ENCODE peak calls at places on chromosomes 12 and 14, in four cellular contexts. One of them, this sample, is unnamed.

GRCh38 chr12:28222081-28222700 is 31.9 kb downstream of the CCDC91 start:
- DNase-seq in endodermal cell: no peak
- DNase-seq in IMR-90: no peak
- DNase-seq in body of pancreas: no peak
- DNase-seq in this sample: no peak

GRCh38 chr12:96487214-96487613 is 2.2 kb upstream of the CFAP54 start:
- DNase-seq in endodermal cell: no peak
- DNase-seq in IMR-90: peak; percentile 88
- DNase-seq in body of pancreas: no peak
- DNase-seq in this sample: peak; percentile 97

GRCh38 chr12:51823875-51824565 is 24.5 kb downstream of the FIGNL2 start:
- DNase-seq in endodermal cell: peak; percentile 81
- DNase-seq in IMR-90: peak; percentile 73
- DNase-seq in body of pancreas: peak; percentile 59
- DNase-seq in this sample: peak; percentile 66

GRCh38 chr14:74299061-74299545 is 3.6 kb downstream of the ABCD4 start:
- DNase-seq in endodermal cell: peak; percentile 88
- DNase-seq in IMR-90: peak; percentile 34
- DNase-seq in body of pancreas: no peak
- DNase-seq in this sample: peak; percentile 12

GRCh38 chr14:96105921-96106441 is 66.8 kb downstream of the C14orf132 start:
- DNase-seq in endodermal cell: no peak
- DNase-seq in IMR-90: no peak
- DNase-seq in body of pancreas: peak; percentile 24
- DNase-seq in this sample: peak; percentile 44

GRCh38 chr12:68565391-68565903 is 45.3 kb upstream of the RAP1B start:
- DNase-seq in endodermal cell: no peak
- DNase-seq in IMR-90: peak; percentile 88
- DNase-seq in body of pancreas: no peak
- DNase-seq in this sample: peak; percentile 80

GRCh38 chr12:115000038-115000437 is 316.1 kb upstream of the TBX3 start:
- DNase-seq in endodermal cell: no peak
- DNase-seq in IMR-90: peak; percentile 54
- DNase-seq in body of pancreas: no peak
- DNase-seq in this sample: no peak

GRCh38 chr12:6871052-6871957 is 1.8 kb downstream of the SPSB2 start:
- DNase-seq in endodermal cell: peak; percentile 71
- DNase-seq in IMR-90: no peak
- DNase-seq in body of pancreas: no peak
- DNase-seq in this sample: peak; percentile 76

GRCh38 chr12:100348657-100349454 is 8.0 kb upstream of the SLC17A8 start:
- DNase-seq in endodermal cell: no peak
- DNase-seq in IMR-90: peak; percentile 38
- DNase-seq in body of pancreas: no peak
- DNase-seq in this sample: peak; percentile 43

GRCh38 chr12:76226397-76226796 is 121.8 kb downstream of the BBS10 start:
- DNase-seq in endodermal cell: no peak
- DNase-seq in IMR-90: peak; percentile 84
- DNase-seq in body of pancreas: no peak
- DNase-seq in this sample: peak; percentile 23

GRCh38 chr12:70043490-70044138 is 199.6 kb upstream of the CNOT2 start:
- DNase-seq in endodermal cell: peak; percentile 53
- DNase-seq in IMR-90: no peak
- DNase-seq in body of pancreas: no peak
- DNase-seq in this sample: no peak

GRCh38 chr12:65586796-65587195 is 237.5 kb upstream of the HMGA2 start:
- DNase-seq in endodermal cell: no peak
- DNase-seq in IMR-90: no peak
- DNase-seq in body of pancreas: no peak
- DNase-seq in this sample: peak; percentile 86

GRCh38 chr14:101037021-101037817 is 133.7 kb upstream of the RTL1 start:
- DNase-seq in endodermal cell: no peak
- DNase-seq in IMR-90: no peak
- DNase-seq in body of pancreas: no peak
- DNase-seq in this sample: no peak

GRCh38 chr14:104423224-104423681 is 156.3 kb upstream of the C14orf180 start:
- DNase-seq in endodermal cell: peak; percentile 37
- DNase-seq in IMR-90: no peak
- DNase-seq in body of pancreas: no peak
- DNase-seq in this sample: no peak

GRCh38 chr12:116495260-116495659 is 63.9 kb upstream of the MAP1LC3B2 start:
- DNase-seq in endodermal cell: peak; percentile 82
- DNase-seq in IMR-90: peak; percentile 55
- DNase-seq in body of pancreas: no peak
- DNase-seq in this sample: no peak

GRCh38 chr12:5345534-5345933 is 86.4 kb upstream of the NTF3 start:
- DNase-seq in endodermal cell: no peak
- DNase-seq in IMR-90: no peak
- DNase-seq in body of pancreas: no peak
- DNase-seq in this sample: peak; percentile 60

GRCh38 chr12:77493311-77493710 is 337.4 kb upstream of the NAV3 start:
- DNase-seq in endodermal cell: no peak
- DNase-seq in IMR-90: no peak
- DNase-seq in body of pancreas: no peak
- DNase-seq in this sample: no peak

GRCh38 chr12:110698171-110698902 is 9.4 kb upstream of the HVCN1 start:
- DNase-seq in endodermal cell: peak; percentile 97
- DNase-seq in IMR-90: peak; percentile 59
- DNase-seq in body of pancreas: peak; percentile 74
- DNase-seq in this sample: peak; percentile 75

GRCh38 chr12:131927110-131928079 is 1.7 kb upstream of the PUS1 start:
- DNase-seq in endodermal cell: peak; percentile 75
- DNase-seq in IMR-90: no peak
- DNase-seq in body of pancreas: no peak
- DNase-seq in this sample: no peak

GRCh38 chr12:12736759-12737676 is 19.9 kb downstream of the CDKN1B start:
- DNase-seq in endodermal cell: no peak
- DNase-seq in IMR-90: peak; percentile 85
- DNase-seq in body of pancreas: peak; percentile 31
- DNase-seq in this sample: peak; percentile 49

GRCh38 chr14:23034498-23035302 is at the start of gene PSMB5:
- DNase-seq in endodermal cell: peak; percentile 96
- DNase-seq in IMR-90: peak; percentile 96
- DNase-seq in body of pancreas: peak; percentile 91
- DNase-seq in this sample: peak; percentile 95

GRCh38 chr14:75279739-75280447 is 1.3 kb downstream of the FOS start:
- DNase-seq in endodermal cell: peak; percentile 87
- DNase-seq in IMR-90: peak; percentile 27
- DNase-seq in body of pancreas: no peak
- DNase-seq in this sample: no peak

GRCh38 chr12:117387832-117388231 is 26.4 kb upstream of the NOS1 start:
- DNase-seq in endodermal cell: no peak
- DNase-seq in IMR-90: no peak
- DNase-seq in body of pancreas: no peak
- DNase-seq in this sample: no peak

GRCh38 chr14:69263771-69264170 is 3.8 kb downstream of the GALNT16 start:
- DNase-seq in endodermal cell: no peak
- DNase-seq in IMR-90: no peak
- DNase-seq in body of pancreas: no peak
- DNase-seq in this sample: no peak

GRCh38 chr12:52311282-52311643 is 9.9 kb downstream of the KRT83 start:
- DNase-seq in endodermal cell: peak; percentile 35
- DNase-seq in IMR-90: no peak
- DNase-seq in body of pancreas: no peak
- DNase-seq in this sample: no peak

GRCh38 chr12:49644620-49644994 is 21.2 kb downstream of the PRPF40B start:
- DNase-seq in endodermal cell: peak; percentile 95
- DNase-seq in IMR-90: peak; percentile 75
- DNase-seq in body of pancreas: peak; percentile 72
- DNase-seq in this sample: peak; percentile 55

GRCh38 chr12:112905451-112906089 is 1.2 kb upstream of the OAS1 start:
- DNase-seq in endodermal cell: no peak
- DNase-seq in IMR-90: no peak
- DNase-seq in body of pancreas: no peak
- DNase-seq in this sample: peak; percentile 44

GRCh38 chr12:132593521-132593920 is 16.9 kb downstream of the LRCOL1 start:
- DNase-seq in endodermal cell: no peak
- DNase-seq in IMR-90: no peak
- DNase-seq in body of pancreas: no peak
- DNase-seq in this sample: no peak

GRCh38 chr14:104108570-104109060 is 23.1 kb downstream of the ASPG start:
- DNase-seq in endodermal cell: no peak
- DNase-seq in IMR-90: no peak
- DNase-seq in body of pancreas: no peak
- DNase-seq in this sample: no peak

GRCh38 chr14:22900088-22900799 is 17.2 kb downstream of the REM2 start:
- DNase-seq in endodermal cell: peak; percentile 90
- DNase-seq in IMR-90: peak; percentile 78
- DNase-seq in body of pancreas: no peak
- DNase-seq in this sample: peak; percentile 72

GRCh38 chr12:40138526-40138925 is 32.6 kb upstream of the SLC2A13 start:
- DNase-seq in endodermal cell: no peak
- DNase-seq in IMR-90: no peak
- DNase-seq in body of pancreas: no peak
- DNase-seq in this sample: peak; percentile 55

GRCh38 chr12:108514468-108514972 is 557 bp upstream of the FICD start:
- DNase-seq in endodermal cell: no peak
- DNase-seq in IMR-90: no peak
- DNase-seq in body of pancreas: no peak
- DNase-seq in this sample: no peak

GRCh38 chr12:108514973-108515814 is at the start of gene FICD:
- DNase-seq in endodermal cell: peak; percentile 100
- DNase-seq in IMR-90: peak; percentile 96
- DNase-seq in body of pancreas: peak; percentile 100
- DNase-seq in this sample: peak; percentile 97

GRCh38 chr12:108509806-108510205 is 5.3 kb upstream of the FICD start:
- DNase-seq in endodermal cell: no peak
- DNase-seq in IMR-90: no peak
- DNase-seq in body of pancreas: no peak
- DNase-seq in this sample: no peak

GRCh38 chr12:108510836-108511235 is 4.2 kb upstream of the FICD start:
- DNase-seq in endodermal cell: no peak
- DNase-seq in IMR-90: no peak
- DNase-seq in body of pancreas: no peak
- DNase-seq in this sample: no peak

DNA sequence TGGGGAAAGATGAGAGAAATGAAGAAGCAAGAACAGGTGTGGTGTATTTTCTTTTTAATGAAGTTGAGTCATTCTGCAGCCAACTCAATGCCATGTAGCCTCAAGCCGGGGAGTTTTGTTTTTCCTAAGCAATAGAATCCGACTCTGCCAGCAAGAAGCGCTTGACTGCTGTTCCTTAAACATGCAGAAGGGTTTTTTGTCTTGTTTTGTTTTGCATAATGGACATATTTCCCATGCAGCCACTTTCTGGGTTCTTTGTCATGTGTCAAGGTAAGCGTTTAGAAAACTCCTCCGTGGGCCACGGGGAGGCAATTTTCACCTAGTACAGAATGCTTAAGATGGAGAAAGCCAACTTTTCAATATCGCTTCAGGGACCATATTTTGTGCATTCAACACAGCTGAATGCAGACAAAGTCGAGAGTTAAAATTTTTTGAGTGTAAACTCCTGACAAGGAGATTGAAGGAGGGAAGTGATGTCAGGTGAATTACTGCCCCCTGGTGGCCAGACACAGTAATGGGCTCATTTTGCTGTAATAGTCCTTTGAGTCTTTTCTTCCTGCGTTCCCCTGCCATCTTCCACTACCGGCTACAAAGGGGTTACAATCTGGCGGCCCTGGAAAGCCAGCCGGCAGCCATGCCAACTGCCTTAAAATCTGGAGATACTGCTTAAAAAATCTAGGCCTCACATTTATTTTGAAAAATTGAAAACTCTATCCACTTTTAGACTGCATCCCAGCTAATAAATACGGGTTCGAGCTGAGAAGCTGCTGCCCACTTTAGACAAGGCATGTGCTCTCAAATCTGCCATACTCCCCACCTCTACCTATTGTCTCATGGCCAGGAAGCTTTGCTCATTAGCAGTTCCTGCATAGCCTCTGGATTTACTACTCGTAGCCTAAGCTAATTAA is 3.2 kb upstream of the FICD start:
- DNase-seq in endodermal cell: peak; percentile 95
- DNase-seq in IMR-90: peak; percentile 65
- DNase-seq in body of pancreas: peak; percentile 75
- DNase-seq in this sample: peak; percentile 63
- H3K4me3 ChIP-seq in endodermal cell: no peak overlapping the region
- H3K4me3 ChIP-seq in IMR-90: no peak overlapping the region
- H3K4me3 ChIP-seq in body of pancreas: no peak overlapping the region
- H3K4me3 ChIP-seq in this sample: no peak overlapping the region

GRCh38 chr12:54581412-54581811 is 7.0 kb downstream of the PPP1R1A start:
- DNase-seq in endodermal cell: no peak
- DNase-seq in IMR-90: no peak
- DNase-seq in body of pancreas: no peak
- DNase-seq in this sample: no peak

GRCh38 chr12:54583726-54584125 is 4.7 kb downstream of the PPP1R1A start:
- DNase-seq in endodermal cell: no peak
- DNase-seq in IMR-90: no peak
- DNase-seq in body of pancreas: no peak
- DNase-seq in this sample: no peak

GRCh38 chr12:54579258-54579657 is 9.2 kb downstream of the PPP1R1A start:
- DNase-seq in endodermal cell: no peak
- DNase-seq in IMR-90: no peak
- DNase-seq in body of pancreas: no peak
- DNase-seq in this sample: no peak

GRCh38 chr12:54578778-54579177 is 9.7 kb downstream of the PPP1R1A start:
- DNase-seq in endodermal cell: no peak
- DNase-seq in IMR-90: no peak
- DNase-seq in body of pancreas: no peak
- DNase-seq in this sample: no peak

DNA sequence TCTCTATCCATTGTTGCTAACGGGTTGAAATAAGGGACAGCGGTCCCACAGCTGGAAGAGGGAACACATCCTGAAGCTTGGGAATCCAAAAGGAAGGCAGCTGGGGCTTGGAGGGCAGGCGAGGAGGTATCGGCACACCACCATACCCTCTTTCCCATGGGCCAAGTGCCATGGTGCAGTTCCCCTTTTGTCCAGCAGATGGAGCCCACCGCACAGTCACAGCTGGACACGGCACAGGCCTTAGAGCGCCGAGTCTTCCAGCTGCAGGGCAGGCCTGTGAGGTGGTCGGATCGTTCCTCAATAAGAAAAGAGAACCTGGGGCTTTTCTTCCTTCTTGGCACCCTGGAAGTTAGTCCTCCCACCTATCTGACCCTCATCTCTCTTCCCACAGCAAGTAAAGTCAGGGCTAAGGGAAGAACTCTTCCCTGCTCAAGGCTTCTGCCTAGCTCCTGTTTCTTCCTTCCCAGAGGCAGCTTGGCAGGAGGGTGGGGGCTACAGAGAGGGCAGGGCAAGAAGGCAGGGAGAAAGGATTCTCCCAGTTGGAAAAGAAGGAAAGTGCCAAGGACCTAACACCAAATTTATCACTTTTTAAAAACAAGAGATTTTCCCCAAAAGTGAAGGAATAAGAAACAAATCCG is 8.6 kb downstream of the PPP1R1A start:
- DNase-seq in endodermal cell: peak; percentile 100
- DNase-seq in IMR-90: peak; percentile 57
- DNase-seq in body of pancreas: peak; percentile 87
- DNase-seq in this sample: peak; percentile 55
- TF ChIP-seq CTCF in endodermal cell: peak; percentile 98
- TF ChIP-seq CTCF in IMR-90: peak; percentile 87
- TF ChIP-seq CTCF in body of pancreas: peak; percentile 99
- TF ChIP-seq CTCF in this sample: peak; percentile 100

GRCh38 chr12:88083634-88084033 is 54.4 kb upstream of the C12orf50 start:
- DNase-seq in endodermal cell: no peak
- DNase-seq in IMR-90: no peak
- DNase-seq in body of pancreas: no peak
- DNase-seq in this sample: no peak
- H3K36me3 ChIP-seq in endodermal cell: peaks cover 48% of the 10 kb centered on the region
- H3K36me3 ChIP-seq in IMR-90: peaks cover 10% of the 10 kb centered on the region
- H3K36me3 ChIP-seq in body of pancreas: peaks cover 3% of the 10 kb centered on the region
- H3K36me3 ChIP-seq in this sample: no peaks in the 10 kb centered on the region

GRCh38 chr14:99792551-99793212 is 531 bp upstream of the EML1 start:
- DNase-seq in endodermal cell: peak; percentile 69
- DNase-seq in IMR-90: peak; percentile 20
- DNase-seq in body of pancreas: peak; percentile 32
- DNase-seq in this sample: peak; percentile 4
- H3K4me3 ChIP-seq in endodermal cell: no peak overlapping the region
- H3K4me3 ChIP-seq in IMR-90: peak overlapping the region; percentile 38
- H3K4me3 ChIP-seq in body of pancreas: peak overlapping the region; percentile 29
- H3K4me3 ChIP-seq in this sample: peak overlapping the region; percentile 34